ENCODE peak calls at places on chromosomes 7 and 10, in nine cellular contexts. D is hepatocyte; P is stimulated activated CD4-positive, alpha-beta T cell treated with anti-CD3 and anti-CD28 coated beads, Interleukin-1b, Interleukin-23, amount 100 ng/mL, for 4 hours; C is memory B cell; V is neuronal stem cell; J is tibial nerve; L is NCI-H1092 treated with DMSO at 0.1 percent for 48 hours; W is smooth muscle cell of the brain vasculature; T is stimulated activated CD8-positive, alpha-beta memory T cell treated with anti-CD3 and anti-CD28 coated beads, Interleukin-7, amount 100 ng/mL, for 48 hours. S is an unnamed sample.

GRCh38 chr10:48520594-48520993 is 84.3 kb downstream of the ARHGAP22 start:
- DNase-seq in T (no peak), D (no peak), V (no peak), L (no peak), P (no peak), J (no peak), C (no peak), W (no peak), S (no peak)

GRCh38 chr7:25835191-25835590 is 316.8 kb upstream of the NFE2L3 start:
- DNase-seq in C (no peak), W (no peak), L (no peak), D (no peak), J (no peak), P (no peak), V (no peak), T (no peak), S (no peak)

GRCh38 chr10:4527281-4527960 is 298.6 kb upstream of the AKR1E2 start:
- DNase-seq in V (no peak), J (no peak), T (no peak), C (no peak), P (no peak), W (no peak), L (no peak), D (no peak), S (no peak)

GRCh38 chr10:15341502-15342128 is 29.5 kb downstream of the FAM171A1 start:
- DNase-seq in J (no peak), V (no peak), T (no peak), W (no peak), P (no peak), L (no peak), C (no peak), D (no peak), S (no peak)

GRCh38 chr10:27525819-27526218 is 21.7 kb downstream of the RAB18 start:
- DNase-seq in T (no peak), P (no peak), J (no peak), L (no peak), C (no peak), V (no peak), D (no peak), W (no peak), S (no peak)

GRCh38 chr7:102322202-102322715 is 34.0 kb downstream of the SPDYE6 start:
- DNase-seq in J (peak), P (no peak), C (no peak), L (no peak), T (no peak), D (no peak), V (no peak), W (no peak), S (no peak)

GRCh38 chr10:116274141-116274861 is 1.3 kb upstream of the GFRA1 start:
- DNase-seq in C (no peak), V (peak), W (no peak), L (peak), P (no peak), D (peak), J (no peak), T (no peak), S (no peak)

GRCh38 chr10:24989867-24990266 is 26.1 kb downstream of the ENKUR start:
- DNase-seq in L (no peak), P (no peak), D (no peak), J (no peak), T (no peak), C (no peak), W (no peak), V (no peak), S (no peak)

S was measured in glomerular endothelial cell.